ENCODE peak calls at places on chromosomes 12 and 14, in five cellular contexts. W is left lung, D is IMR-90, U is GM23338, R is A673. C is an unnamed sample.

GRCh38 chr14:61934385-61934784 is 172.2 kb downstream of the SNAPC1 start:
- DNase-seq in W (no peak), D (peak), U (no peak), R (no peak), C (peak)

GRCh38 chr14:77593501-77593911 is 22.9 kb downstream of the SPTLC2 start:
- DNase-seq in W (no peak), D (peak), U (no peak), R (peak), C (peak)

GRCh38 chr14:37118673-37119366 is 53.6 kb downstream of the SLC25A21 start:
- DNase-seq in W (no peak), D (no peak), U (no peak), R (no peak), C (no peak)

GRCh38 chr12:132661972-132662371 is 25.2 kb downstream of the POLE start:
- DNase-seq in W (no peak), D (no peak), U (no peak), R (no peak), C (no peak)

GRCh38 chr12:21941522-21942376 is 523 bp upstream of the ABCC9 start:
- DNase-seq in W (peak), D (peak), U (peak), R (peak), C (no peak)

GRCh38 chr14:45819107-45819506 is 566.1 kb upstream of the MIS18BP1 start:
- DNase-seq in W (no peak), D (no peak), U (no peak), R (no peak), C (no peak)

GRCh38 chr12:3233813-3234212 is 156.6 kb downstream of the TSPAN9 start:
- DNase-seq in W (no peak), D (no peak), U (no peak), R (no peak), C (no peak)

GRCh38 chr14:67680941-67681340 is 6.5 kb upstream of the VTI1B start:
- DNase-seq in W (no peak), D (no peak), U (no peak), R (no peak), C (no peak)

GRCh38 chr12:27822076-27822712 is 42.2 kb upstream of the MANSC4 start:
- DNase-seq in W (no peak), D (peak), U (no peak), R (no peak), C (peak)

GRCh38 chr14:51938137-51938536 is 51.2 kb upstream of the RTRAF start:
- DNase-seq in W (no peak), D (peak), U (no peak), R (no peak), C (no peak)

GRCh38 chr12:52307836-52308806 is 13.1 kb downstream of the KRT83 start:
- DNase-seq in W (peak), D (peak), U (peak), R (peak), C (no peak)

DNA sequence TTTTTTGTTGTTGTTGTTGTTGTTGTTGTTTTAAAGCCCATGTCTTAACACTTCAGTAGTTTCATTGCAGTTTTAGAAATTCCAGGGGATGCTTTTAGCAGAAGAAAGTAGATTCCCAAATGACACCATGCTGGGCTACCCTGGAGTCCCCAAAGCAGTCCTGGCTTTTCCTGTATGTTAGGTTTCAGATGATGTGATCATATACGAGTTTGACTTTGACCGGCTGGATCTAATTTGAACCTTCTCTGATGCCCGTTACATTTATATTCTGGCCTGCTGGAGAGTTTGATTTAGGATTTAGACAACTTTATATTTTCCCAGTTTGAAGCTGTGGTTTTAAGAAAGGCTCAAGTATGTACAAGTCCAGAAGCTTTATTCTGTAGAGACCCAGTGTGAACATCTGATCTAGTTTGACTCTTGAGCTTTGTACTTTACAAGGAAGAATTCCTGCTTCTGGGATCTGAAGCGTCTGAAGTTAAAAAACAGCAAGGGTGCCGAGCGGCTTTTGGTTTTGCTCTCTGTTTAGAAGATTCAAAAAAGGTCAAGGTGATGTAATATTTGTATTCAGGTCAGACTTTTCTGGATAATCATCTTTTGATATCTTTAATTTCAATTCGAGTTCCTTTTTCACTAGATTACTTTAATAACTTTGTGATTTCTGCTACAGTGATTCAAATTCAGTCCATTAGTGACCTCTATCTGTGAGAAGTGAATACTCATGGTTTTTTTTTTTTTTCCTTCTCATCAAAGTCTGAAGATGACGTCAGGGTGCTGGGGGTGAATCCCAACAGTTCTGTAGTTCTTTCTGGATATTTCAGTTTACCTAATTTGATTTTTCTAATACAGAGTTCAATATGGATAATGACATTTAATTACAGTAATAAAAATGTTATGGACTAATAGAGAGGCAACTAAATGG is 6.2 kb downstream of the FLRT2 start:
- DNase-seq in W (no peak), D (peak), U (peak), R (peak), C (no peak)
- TF ChIP-seq CTCF in W (no peak), D (peak), U (no peak), R (peak), C (peak)

DNA sequence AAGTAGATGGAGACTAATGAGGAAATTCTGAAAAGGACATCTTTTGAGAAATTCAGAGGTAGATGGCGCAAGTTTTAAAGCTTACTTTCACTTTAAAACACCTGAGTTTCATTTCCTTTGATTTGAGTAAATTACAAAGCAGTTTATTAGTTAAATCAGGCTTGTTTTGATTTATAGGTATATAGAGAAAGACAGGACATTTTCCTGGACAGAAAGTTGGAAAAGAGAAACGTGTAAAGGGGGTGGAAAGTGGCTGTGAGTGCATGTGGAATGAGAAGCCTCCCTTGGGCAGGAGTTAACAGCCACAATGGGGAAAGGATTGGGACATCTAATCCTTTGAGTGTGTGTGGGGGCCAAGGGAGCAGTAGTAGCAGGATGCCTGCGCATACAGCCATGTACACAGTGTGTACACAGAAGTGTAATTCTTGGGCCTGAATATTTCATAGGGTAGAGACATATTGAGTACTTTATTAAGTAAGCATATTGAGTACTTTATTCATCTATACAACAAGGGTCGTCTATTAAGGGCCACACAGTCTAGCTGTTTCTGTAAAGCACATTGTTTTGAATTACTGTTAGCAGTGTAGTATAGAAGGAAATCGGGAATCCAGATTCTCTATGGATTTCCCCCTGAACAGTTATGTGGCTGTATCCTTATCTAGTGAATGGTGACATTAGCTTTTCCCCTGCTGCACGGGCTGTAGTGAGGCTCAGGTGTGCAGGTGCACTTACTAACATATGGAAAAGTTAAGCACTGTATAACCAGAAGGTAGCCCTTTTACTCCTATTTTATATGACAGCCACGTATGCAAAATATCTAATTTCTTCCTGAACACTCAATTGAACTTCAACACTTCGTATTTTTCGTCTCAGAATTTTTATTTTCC is 19.1 kb downstream of the MARK3 start:
- DNase-seq in W (no peak), D (peak), U (no peak), R (no peak), C (no peak)
- H3K27ac ChIP-seq in W (peak), D (no peak), U (no peak), R (peak), C (no peak)

GRCh38 chr12:110599334-110599733 is 14.6 kb upstream of the TCTN1 start:
- DNase-seq in W (no peak), D (no peak), U (no peak), R (no peak), C (no peak)

GRCh38 chr12:110597885-110598284 is 14.8 kb upstream of the PPTC7 start:
- DNase-seq in W (no peak), D (no peak), U (no peak), R (no peak), C (no peak)

GRCh38 chr12:110606253-110606611 is 7.7 kb upstream of the TCTN1 start:
- DNase-seq in W (no peak), D (no peak), U (no peak), R (no peak), C (no peak)

DNA sequence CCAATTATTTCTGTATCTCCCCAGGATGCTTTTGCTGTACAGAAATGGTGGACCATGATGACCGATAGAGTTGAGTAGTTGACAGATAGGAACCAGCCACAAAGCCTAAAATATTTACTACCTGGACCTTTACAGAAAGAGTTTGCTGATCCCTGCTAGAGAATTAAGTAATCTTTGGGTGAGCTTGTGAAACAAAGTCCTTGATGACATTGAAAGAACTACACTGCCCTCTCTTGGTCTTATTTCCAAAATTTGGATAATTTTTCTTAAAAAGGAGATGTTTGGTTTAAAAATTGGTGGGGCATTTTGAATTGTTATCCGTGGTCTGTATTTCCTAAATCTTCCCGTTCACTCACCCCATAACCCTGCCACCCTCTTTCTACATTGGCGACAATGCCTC is 13.7 kb upstream of the TCTN1 start:
- DNase-seq in W (no peak), D (peak), U (peak), R (peak), C (no peak)
- TF ChIP-seq CTCF in W (peak), D (peak), U (peak), R (peak), C (peak)

DNA sequence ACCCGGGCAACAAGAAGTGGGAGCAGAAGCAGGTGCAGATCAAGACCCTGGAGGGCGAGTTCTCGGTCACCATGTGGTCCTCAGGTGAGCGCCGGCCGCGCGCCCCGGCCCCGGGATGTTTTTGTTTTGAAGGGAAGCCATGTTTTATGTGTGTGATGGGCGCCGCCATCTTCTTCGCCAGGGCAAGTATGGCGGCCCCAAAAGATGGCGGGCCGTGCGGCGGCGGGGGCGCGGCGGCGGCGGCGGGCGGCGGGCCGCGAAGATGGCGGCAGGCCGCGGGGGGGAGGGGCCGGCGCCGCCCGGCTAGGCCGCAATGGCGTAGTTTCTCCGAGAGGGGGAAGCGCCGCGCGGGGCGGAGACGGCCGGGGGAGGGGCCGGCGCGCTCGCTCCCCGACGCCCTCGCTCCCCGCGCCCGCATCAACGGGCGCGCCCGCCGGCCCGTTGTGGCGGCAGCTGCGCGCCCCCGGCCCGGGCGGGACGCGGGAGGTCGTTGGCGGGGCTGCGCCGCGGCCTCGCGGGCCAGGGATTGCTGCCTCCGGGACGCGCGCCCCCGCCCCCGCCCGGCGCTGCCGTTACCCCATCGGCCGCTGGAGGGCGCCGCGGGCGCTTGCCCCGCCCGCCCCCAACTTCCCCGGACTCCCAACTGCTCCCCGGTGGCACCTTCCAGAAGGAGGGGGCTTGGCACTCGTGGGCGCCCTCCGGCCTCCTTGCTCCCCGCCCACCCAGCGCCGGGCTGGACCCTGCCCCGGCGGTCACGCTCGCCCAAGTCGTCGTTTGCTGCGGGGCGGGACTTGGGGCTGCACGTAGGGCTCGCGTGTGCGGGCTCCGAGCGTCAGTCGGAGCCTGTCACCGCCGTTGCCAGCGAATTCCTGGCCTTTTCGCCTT is 1.1 kb downstream of the YY1 start:
- DNase-seq in W (peak), D (peak), U (peak), R (peak), C (peak)
- H3K27ac ChIP-seq in W (peak), D (peak), U (peak), R (peak), C (peak)

GRCh38 chr12:95002754-95003153 is 743 bp downstream of the NDUFA12 start:
- DNase-seq in W (no peak), D (no peak), U (no peak), R (no peak), C (no peak)
- TF ChIP-seq CTCF in W (no peak), D (no peak), U (no peak), R (no peak), C (no peak)

GRCh38 chr12:29768372-29768771 is 15.4 kb downstream of the TMTC1 start:
- DNase-seq in W (no peak), D (no peak), U (no peak), R (no peak), C (no peak)
- H3K27ac ChIP-seq in W (no peak), D (peak), U (no peak), R (no peak), C (no peak)

GRCh38 chr12:114131824-114132223 is 165.7 kb upstream of the RBM19 start:
- DNase-seq in W (no peak), D (no peak), U (peak), R (no peak), C (no peak)
- TF ChIP-seq CTCF in W (no peak), D (no peak), U (peak), R (no peak), C (no peak)

GRCh38 chr12:114692558-114693531 is 8.9 kb upstream of the TBX3 start:
- DNase-seq in W (no peak), D (no peak), U (peak), R (no peak), C (no peak)
- H3K27ac ChIP-seq in W (peak), D (peak), U (no peak), R (no peak), C (peak)

DNA sequence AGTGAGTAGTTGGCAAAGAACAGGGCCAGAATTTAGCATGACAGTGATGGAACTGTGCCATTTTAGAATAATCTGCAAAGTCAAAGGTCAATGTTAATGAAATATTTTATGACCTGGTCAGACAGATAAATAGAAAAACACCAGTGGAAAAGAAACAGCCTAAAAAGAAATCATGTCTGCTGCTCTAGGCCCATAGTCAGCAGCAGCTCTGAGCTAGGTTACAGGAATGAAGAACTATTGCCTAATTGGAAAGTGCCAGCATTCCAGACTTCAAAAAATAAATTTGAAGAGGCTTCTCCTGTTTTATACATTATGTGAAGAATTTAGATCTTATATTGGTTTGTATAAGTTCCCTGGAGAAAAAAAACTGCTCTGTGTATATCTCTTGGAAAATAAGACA is 9.8 kb downstream of the NPC2 start:
- DNase-seq in W (no peak), D (peak), U (no peak), R (no peak), C (no peak)
- TF ChIP-seq CTCF in W (no peak), D (no peak), U (no peak), R (no peak), C (no peak)

GRCh38 chr12:68293347-68293746 is 38.8 kb downstream of the MDM1 start:
- DNase-seq in W (no peak), D (no peak), U (no peak), R (no peak), C (no peak)

GRCh38 chr12:68297929-68298328 is 34.2 kb downstream of the MDM1 start:
- DNase-seq in W (no peak), D (no peak), U (no peak), R (no peak), C (no peak)

GRCh38 chr12:68291396-68292036 is 38.1 kb upstream of the IL22 start:
- DNase-seq in W (no peak), D (no peak), U (no peak), R (no peak), C (peak)

GRCh38 chr12:68292157-68292940 is 38.9 kb upstream of the IL22 start:
- DNase-seq in W (no peak), D (no peak), U (no peak), R (no peak), C (no peak)

DNA sequence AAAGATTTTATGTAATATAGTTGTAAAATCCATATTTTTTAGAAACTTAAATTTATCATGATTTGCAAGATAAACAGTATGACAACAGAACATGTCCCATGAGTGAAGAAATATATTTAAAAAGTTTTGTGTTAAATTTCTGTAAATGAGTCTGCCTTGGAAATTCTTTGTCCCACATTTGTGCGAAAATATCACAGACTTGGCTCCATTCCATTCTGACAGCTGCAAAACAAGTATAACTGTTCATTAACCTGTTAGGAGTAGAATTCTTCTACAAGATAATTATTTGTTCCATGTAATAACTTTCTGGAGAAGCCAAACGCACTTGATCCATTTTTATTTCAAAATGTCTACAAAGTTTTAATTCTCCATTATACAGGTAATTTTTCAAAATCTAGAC is 37.9 kb downstream of the MDM1 start:
- DNase-seq in W (no peak), D (no peak), U (no peak), R (no peak), C (no peak)
- H3K27ac ChIP-seq in W (no peak), D (no peak), U (no peak), R (no peak), C (no peak)